ENCODE peak calls at places on chromosomes 1 and 21, in eight cellular contexts. U is HL-60, O is HCT116, P is pancreas, S is mucosa of descending colon, Z is cardiac fibroblast, Y is sigmoid colon, A is hepatocyte. X is an unnamed sample.

GRCh38 chr1:159055181-159055621 is 21.4 kb downstream of the AIM2 start:
- DNase-seq in Z (no peak), Y (no peak), U (peak), A (no peak), S (no peak), O (no peak), P (no peak), X (no peak)

GRCh38 chr1:50894340-50894739 is 65.7 kb downstream of the FAF1 start:
- DNase-seq in O (no peak), S (no peak), A (no peak), Y (no peak), Z (no peak), P (no peak), U (no peak), X (no peak)

GRCh38 chr1:33180226-33181037 is 1.4 kb downstream of the TRIM62 start:
- DNase-seq in A (peak), Z (peak), O (peak), S (peak), P (peak), Y (peak), U (no peak), X (peak)

GRCh38 chr1:116078699-116079223 is 32.4 kb upstream of the MAB21L3 start:
- DNase-seq in Z (no peak), S (no peak), Y (no peak), U (no peak), O (no peak), P (no peak), A (no peak), X (no peak)

GRCh38 chr1:89540406-89540970 is 15.9 kb downstream of the LRRC8B start:
- DNase-seq in P (no peak), O (no peak), U (peak), Z (no peak), S (no peak), Y (no peak), A (no peak), X (no peak)

GRCh38 chr21:38831526-38832467 is 26.1 kb downstream of the ETS2 start:
- DNase-seq in P (peak), Y (peak), Z (peak), U (peak), A (peak), S (peak), O (peak), X (peak)

GRCh38 chr1:222911866-222912265 is 97.0 kb downstream of the DISP1 start:
- DNase-seq in O (no peak), U (no peak), S (no peak), P (no peak), Z (peak), A (no peak), Y (no peak), X (no peak)

GRCh38 chr21:27681841-27682240 is 715.0 kb upstream of the ADAMTS5 start:
- DNase-seq in O (no peak), P (no peak), Y (no peak), S (no peak), Z (peak), U (no peak), A (no peak), X (no peak)

GRCh38 chr1:232142403-232143314 is 487.3 kb downstream of the SIPA1L2 start:
- DNase-seq in O (no peak), Y (peak), Z (peak), P (no peak), U (no peak), S (peak), A (no peak), X (no peak)

GRCh38 chr21:24895885-24896734 is 711.2 kb downstream of the MRPL39 start:
- DNase-seq in A (peak), O (no peak), Y (no peak), S (peak), Z (peak), U (peak), P (no peak), X (peak)

GRCh38 chr1:89660086-89660946 is 27.4 kb downstream of the LRRC8C start:
- DNase-seq in Z (peak), P (no peak), A (no peak), O (no peak), Y (no peak), S (no peak), U (no peak), X (no peak)

GRCh38 chr1:219523411-219523810 is 89.5 kb downstream of the ZC3H11B start:
- DNase-seq in U (no peak), P (no peak), Z (no peak), Y (no peak), A (no peak), S (no peak), O (no peak), X (no peak)

GRCh38 chr21:16046625-16047340 is 317.0 kb downstream of the USP25 start:
- DNase-seq in U (no peak), P (no peak), Y (no peak), S (no peak), A (no peak), O (no peak), Z (peak), X (no peak)

GRCh38 chr1:60936052-60936619 is 146.2 kb upstream of the NFIA start:
- DNase-seq in P (no peak), U (no peak), Z (peak), O (no peak), Y (no peak), A (no peak), S (no peak), X (no peak)

GRCh38 chr1:16430598-16430997 is 6.6 kb downstream of the SPATA21 start:
- DNase-seq in A (no peak), P (no peak), S (no peak), U (no peak), Z (peak), O (peak), Y (no peak), X (no peak)

GRCh38 chr1:156382561-156382960 is 13.6 kb downstream of the RHBG start:
- DNase-seq in A (no peak), S (no peak), Y (no peak), U (no peak), O (no peak), P (no peak), Z (no peak), X (no peak)

GRCh38 chr1:94335447-94335846 is 82.7 kb upstream of the ABCD3 start:
- DNase-seq in Y (no peak), P (no peak), Z (no peak), A (no peak), U (no peak), S (no peak), O (no peak), X (no peak)

GRCh38 chr1:119093721-119094120 is 46.7 kb downstream of the WARS2 start:
- DNase-seq in O (no peak), S (no peak), Z (no peak), P (no peak), Y (no peak), U (no peak), A (no peak), X (no peak)

GRCh38 chr1:1462318-1462966 is 9.1 kb upstream of the ATAD3B start:
- DNase-seq in S (peak), Z (peak), Y (no peak), P (peak), A (no peak), O (no peak), U (no peak), X (no peak)

GRCh38 chr1:10626011-10626731 is 151.4 kb downstream of the PEX14 start:
- DNase-seq in S (no peak), A (no peak), O (no peak), Z (no peak), Y (peak), P (no peak), U (no peak), X (no peak)

GRCh38 chr1:4021153-4021894 is 121.3 kb upstream of the C1orf174 start:
- DNase-seq in Z (no peak), S (no peak), U (no peak), O (no peak), Y (no peak), A (peak), P (no peak), X (no peak)

GRCh38 chr1:150813028-150813707 is 5.1 kb upstream of the CTSK start:
- DNase-seq in Y (peak), A (peak), O (peak), Z (peak), S (peak), P (peak), U (peak), X (peak)

GRCh38 chr1:41580021-41580420 is 95.5 kb upstream of the EDN2 start:
- DNase-seq in O (no peak), Z (no peak), Y (no peak), S (no peak), U (no peak), A (no peak), P (no peak), X (no peak)

GRCh38 chr1:18676431-18676830 is 45.8 kb downstream of the PAX7 start:
- DNase-seq in Z (no peak), P (no peak), A (no peak), S (no peak), U (no peak), O (no peak), Y (no peak), X (no peak)

GRCh38 chr1:179448429-179449149 is 82.8 kb downstream of the AXDND1 start:
- DNase-seq in U (no peak), Z (no peak), P (no peak), A (no peak), Y (no peak), O (no peak), S (no peak), X (no peak)

GRCh38 chr1:199151634-199152429 is 513.0 kb downstream of the PTPRC start:
- DNase-seq in Z (no peak), O (no peak), A (no peak), Y (no peak), S (no peak), U (no peak), P (no peak), X (no peak)

GRCh38 chr1:109904105-109904817 is 6.4 kb upstream of the CSF1 start:
- DNase-seq in Y (no peak), U (no peak), Z (no peak), A (no peak), P (peak), O (no peak), S (no peak), X (no peak)

GRCh38 chr1:24567792-24568388 is 12.0 kb downstream of the NCMAP start:
- DNase-seq in A (peak), S (peak), P (peak), O (no peak), Y (no peak), Z (no peak), U (no peak), X (peak)

DNA sequence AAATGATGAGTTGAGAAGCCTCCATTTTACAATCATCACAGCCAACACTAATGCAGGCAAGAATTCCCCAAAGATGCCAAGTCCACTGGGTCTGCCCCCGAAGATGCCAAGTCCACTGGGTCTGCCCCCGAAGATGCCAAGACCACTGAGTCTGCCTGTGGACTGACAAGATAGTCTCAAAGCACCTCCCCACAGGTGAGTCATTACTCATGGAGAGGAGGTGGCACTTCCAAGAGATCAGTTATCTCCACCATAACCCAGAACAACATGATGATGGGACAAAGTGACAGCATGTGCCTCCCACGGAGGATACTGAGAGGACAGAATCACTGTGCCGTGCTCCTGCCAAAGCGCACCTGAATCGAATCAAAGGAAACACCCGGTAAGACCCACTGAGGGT is 4.8 kb downstream of the PTTG1IP start:
- DNase-seq in P (no peak), U (no peak), S (no peak), O (no peak), Y (no peak), Z (no peak), A (no peak), X (no peak)
- H3K4me3 ChIP-seq in P (no peak), U (no peak), S (no peak), O (no peak), Y (no peak), Z (no peak), A (no peak), X (no peak)

GRCh38 chr1:117810553-117810952 is 118.9 kb downstream of the GDAP2 start:
- DNase-seq in A (no peak), U (no peak), P (no peak), O (no peak), S (no peak), Y (no peak), Z (no peak), X (no peak)
- TF ChIP-seq CTCF in A (no peak), U (no peak), P (no peak), O (no peak), S (no peak), Y (no peak), Z (no peak), X (no peak)

GRCh38 chr1:66375125-66375524 is 158.8 kb upstream of the SGIP1 start:
- DNase-seq in Z (no peak), O (no peak), U (peak), A (no peak), P (no peak), Y (no peak), S (no peak), X (no peak)
- H3K4me3 ChIP-seq in Z (no peak), O (no peak), U (no peak), A (no peak), P (no peak), Y (no peak), S (no peak), X (no peak)

DNA sequence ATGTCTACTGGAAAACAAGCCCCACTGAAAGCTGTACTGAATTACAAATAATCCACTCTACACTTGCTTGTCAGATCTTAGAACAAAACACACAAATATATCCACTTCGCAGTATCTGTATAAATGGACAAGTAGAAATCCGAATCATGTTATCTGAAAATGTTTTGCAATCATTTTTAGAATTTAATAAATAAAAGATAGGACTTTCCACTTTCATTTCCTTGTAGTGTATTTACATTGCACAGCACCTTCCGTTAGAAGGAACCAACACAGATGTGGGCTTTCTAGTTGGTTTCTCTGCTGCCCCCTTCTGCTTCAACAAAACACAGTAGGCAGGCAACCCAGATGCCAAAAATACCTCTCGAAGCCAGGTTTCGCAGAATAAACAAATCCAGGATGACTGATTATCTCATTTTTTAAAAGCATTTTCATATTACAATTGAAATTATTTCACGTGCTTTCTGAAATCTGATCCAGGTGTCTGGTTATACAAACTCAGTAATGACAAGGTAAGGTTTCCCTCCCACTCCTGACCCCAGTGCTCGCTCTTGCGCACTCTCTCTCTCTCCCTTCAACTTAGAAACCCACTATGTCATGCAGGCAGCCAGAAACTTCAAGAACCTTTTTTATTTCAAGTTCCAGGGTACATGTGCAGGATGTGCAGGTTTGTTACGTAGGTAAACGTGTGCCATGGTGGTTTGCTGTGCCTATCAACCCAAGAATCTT is 389.9 kb downstream of the SMYD3 start:
- DNase-seq in S (peak), U (peak), Z (peak), O (no peak), P (peak), Y (no peak), A (peak), X (peak)
- TF ChIP-seq CTCF in S (no peak), U (peak), Z (peak), O (peak), P (peak), Y (peak), A (peak), X (peak)

DNA sequence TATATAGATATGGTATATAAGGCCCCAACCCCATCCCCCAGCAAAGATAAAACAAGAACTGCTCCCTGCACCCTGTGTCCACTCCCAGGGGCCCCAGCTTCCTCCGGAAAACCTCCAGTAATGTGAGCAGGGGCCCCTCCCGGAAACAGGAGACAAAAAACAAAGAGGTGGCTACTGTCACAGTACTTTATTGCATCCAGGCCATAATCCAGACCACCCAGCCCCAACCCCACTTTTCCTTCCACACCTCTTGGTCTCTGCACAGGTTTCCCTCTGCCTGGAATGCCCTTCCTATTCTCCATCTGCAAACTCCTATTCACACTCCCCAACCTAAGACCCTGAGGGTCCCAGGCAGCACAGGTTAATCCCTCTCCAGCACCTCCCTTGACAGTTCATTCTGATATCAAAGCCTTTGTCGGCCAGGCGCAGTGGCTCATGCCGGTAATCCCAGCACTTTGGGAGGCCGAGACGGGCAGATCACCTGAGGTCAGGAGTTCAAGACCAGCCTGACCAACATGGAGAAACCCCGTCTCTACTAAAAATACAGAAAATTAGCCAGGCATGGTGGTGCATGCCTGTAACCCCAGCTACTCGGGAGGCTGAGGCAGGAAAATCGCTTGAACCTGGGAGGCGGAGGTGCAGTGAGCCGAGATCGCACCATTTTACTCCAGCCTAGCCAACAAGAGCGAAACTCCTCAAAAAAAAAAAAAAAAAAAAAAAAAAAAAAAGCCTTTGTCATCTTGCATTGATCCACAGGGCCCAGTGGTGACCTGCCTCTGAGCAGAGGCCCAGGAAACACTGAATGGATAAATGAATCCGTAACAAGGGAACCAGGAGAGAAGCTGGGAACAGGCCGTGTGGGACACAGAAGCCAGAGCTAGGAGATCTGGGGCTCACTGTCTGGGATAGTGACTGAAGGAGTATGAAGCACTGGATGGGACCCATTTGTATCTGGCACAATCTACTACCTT is 2.3 kb upstream of the AUNIP start:
- DNase-seq in A (no peak), P (no peak), U (peak), S (peak), Z (no peak), Y (no peak), O (peak), X (no peak)
- H3K4me3 ChIP-seq in A (no peak), P (no peak), U (no peak), S (no peak), Z (no peak), Y (no peak), O (peak), X (no peak)

GRCh38 chr1:54278941-54279422 is 79.0 kb downstream of the MRPL37 start:
- DNase-seq in O (no peak), Y (no peak), U (no peak), A (no peak), P (no peak), S (no peak), Z (peak), X (no peak)
- TF ChIP-seq CTCF in O (no peak), Y (no peak), U (no peak), A (no peak), P (no peak), S (no peak), Z (no peak), X (no peak)

X was measured in LNCaP clone FGC.